ENCODE peak calls at places on chromosome 22, in ten cellular contexts. U is lower lobe of right lung; F is RWPE1; I is stimulated activated CD4-positive, alpha-beta T cell treated with anti-CD3 and anti-CD28 coated beads, Interleukin-1b, Interleukin-23, amount 100 ng/mL, for 1 hour; B is AG08396; S is NCI-H82; O is Right ventricle myocardium superior; H is GM18507; K is HuH-7; R is stimulated activated naive CD8-positive, alpha-beta T cell treated with anti-CD3 and anti-CD28 coated beads, Interleukin-15, amount 100 ng/mL, for 72 hours. Q is an unnamed sample.

GRCh38 chr22:36365020-36365411 is 22.8 kb downstream of the MYH9 start:
- DNase-seq in U (peak), F (peak), I (peak), B (peak), S (no peak), O (no peak), H (no peak), K (no peak), R (peak), Q (peak)

GRCh38 chr22:46041642-46042041 is 64.7 kb upstream of the WNT7B start:
- DNase-seq in U (peak), F (no peak), I (no peak), B (no peak), S (no peak), O (no peak), H (no peak), K (no peak), R (no peak), Q (no peak)

GRCh38 chr22:38554281-38554680 is 15.7 kb downstream of the DMC1 start:
- DNase-seq in U (no peak), F (no peak), I (no peak), B (peak), S (no peak), O (no peak), H (no peak), K (no peak), R (no peak), Q (no peak)

GRCh38 chr22:27993201-27993635 is 74.2 kb upstream of the PITPNB start:
- DNase-seq in U (peak), F (no peak), I (no peak), B (no peak), S (no peak), O (no peak), H (no peak), K (no peak), R (no peak), Q (no peak)

GRCh38 chr22:48931452-48931851 is 896.2 kb downstream of the BRD1 start:
- DNase-seq in U (no peak), F (no peak), I (no peak), B (no peak), S (no peak), O (no peak), H (no peak), K (no peak), R (no peak), Q (no peak)

GRCh38 chr22:35192121-35192918 is 65.0 kb upstream of the HMGXB4 start:
- DNase-seq in U (no peak), F (no peak), I (no peak), B (no peak), S (no peak), O (no peak), H (no peak), K (no peak), R (no peak), Q (no peak)

GRCh38 chr22:27801197-27801615 is 350 bp downstream of the MN1 start:
- DNase-seq in U (no peak), F (peak), I (no peak), B (peak), S (peak), O (peak), H (no peak), K (peak), R (peak), Q (no peak)

GRCh38 chr22:21098099-21098671 is 52.4 kb downstream of the LRRC74B start:
- DNase-seq in U (no peak), F (no peak), I (no peak), B (no peak), S (peak), O (no peak), H (no peak), K (no peak), R (no peak), Q (no peak)

GRCh38 chr22:46052801-46053562 is 76.0 kb upstream of the WNT7B start:
- DNase-seq in U (peak), F (no peak), I (no peak), B (peak), S (no peak), O (peak), H (no peak), K (peak), R (no peak), Q (no peak)

Q was measured in activated T-helper 1 cell treated with anti-CD3 and anti-CD28 coated beads, Interleukin-2, amount 50 U/mL, for 16 hours.